ENCODE peak calls at places on chromosome 21, in five cellular contexts. H is cardiac fibroblast; U is NCI-H1105 treated with DMSO at 0.1 percent for 48 hours; J is stimulated activated CD4-positive, alpha-beta T cell treated with anti-CD3 and anti-CD28 coated beads, Interleukin-12 subunit alpha, Interleukin-12 subunit beta, amount 100 ng/mL, for 4 hours; F is GM23338. C is an unnamed sample.

GRCh38 chr21:43315244-43316137 is 111.4 kb downstream of the SIK1 start:
- DNase-seq in J (no peak), U (no peak), F (no peak), H (no peak), C (no peak)

GRCh38 chr21:16851054-16851453 is 661.8 kb upstream of the CXADR start:
- DNase-seq in J (no peak), H (no peak), F (peak), U (no peak), C (no peak)

GRCh38 chr21:33859373-33860102 is 56.1 kb downstream of the ATP5PO start:
- DNase-seq in F (no peak), J (no peak), H (no peak), U (no peak), C (no peak)

GRCh38 chr21:28239345-28239744 is 753.3 kb downstream of the LTN1 start:
- DNase-seq in J (no peak), H (peak), F (no peak), U (no peak), C (no peak)

GRCh38 chr21:37006521-37007291 is at the start of gene RIPPLY3:
- DNase-seq in J (peak), F (peak), U (no peak), H (peak), C (peak)

GRCh38 chr21:41924355-41924754 is 29.5 kb downstream of the C2CD2 start:
- DNase-seq in H (no peak), J (no peak), U (no peak), F (no peak), C (no peak)

GRCh38 chr21:39863111-39863510 is 4.1 kb upstream of the PCP4 start:
- DNase-seq in J (no peak), U (peak), H (no peak), F (no peak), C (no peak)

GRCh38 chr21:33229776-33230517 is at the start of gene IFNAR2:
- DNase-seq in U (peak), F (peak), H (peak), J (peak), C (peak)

GRCh38 chr21:34885636-34886553 is 163.2 kb downstream of the RUNX1 start:
- DNase-seq in J (no peak), H (peak), U (no peak), F (peak), C (peak)

GRCh38 chr21:40331182-40331581 is 463.9 kb downstream of the PCP4 start:
- DNase-seq in F (no peak), U (no peak), J (no peak), H (no peak), C (no peak)

GRCh38 chr21:42650441-42651421 is 2.7 kb upstream of the PDE9A start:
- DNase-seq in H (no peak), U (no peak), F (no peak), J (no peak), C (no peak)

GRCh38 chr21:37155216-37155615 is 82.2 kb downstream of the TTC3 start:
- DNase-seq in U (no peak), F (peak), H (no peak), J (no peak), C (no peak)

GRCh38 chr21:44914176-44914874 is 6.4 kb downstream of the ITGB2 start:
- DNase-seq in J (peak), F (no peak), U (no peak), H (no peak), C (peak)